ENCODE peak calls at places on chromosomes 11 and 22, in eight cellular contexts. One of them, this sample, is unnamed.

GRCh38 chr11:2327032-2327431 is 25.2 kb downstream of the TSPAN32 start:
- DNase-seq in GM23338: no peak
- DNase-seq in small intestine: no peak
- DNase-seq in neural progenitor cell: no peak
- DNase-seq in iPS DF 6.9: no peak
- DNase-seq in adipocyte: no peak
- DNase-seq in PC-3: no peak
- DNase-seq in mesenchymal stem cell: no peak
- DNase-seq in this sample: no peak

GRCh38 chr11:113083571-113083970 is 122.4 kb downstream of the NCAM1 start:
- DNase-seq in GM23338: no peak
- DNase-seq in small intestine: no peak
- DNase-seq in neural progenitor cell: no peak
- DNase-seq in iPS DF 6.9: no peak
- DNase-seq in adipocyte: no peak
- DNase-seq in PC-3: no peak
- DNase-seq in mesenchymal stem cell: no peak
- DNase-seq in this sample: no peak

GRCh38 chr11:2735053-2735589 is 35.3 kb upstream of the KCNQ1OT1 start:
- DNase-seq in GM23338: no peak
- DNase-seq in small intestine: no peak
- DNase-seq in neural progenitor cell: no peak
- DNase-seq in iPS DF 6.9: no peak
- DNase-seq in adipocyte: no peak
- DNase-seq in PC-3: no peak
- DNase-seq in mesenchymal stem cell: no peak
- DNase-seq in this sample: no peak

GRCh38 chr22:37259540-37260029 is 15.5 kb upstream of the RAC2 start:
- DNase-seq in GM23338: peak
- DNase-seq in small intestine: peak
- DNase-seq in neural progenitor cell: peak
- DNase-seq in iPS DF 6.9: no peak
- DNase-seq in adipocyte: peak
- DNase-seq in PC-3: peak
- DNase-seq in mesenchymal stem cell: peak
- DNase-seq in this sample: peak

GRCh38 chr11:963852-964251 is 38.2 kb downstream of the AP2A2 start:
- DNase-seq in GM23338: no peak
- DNase-seq in small intestine: no peak
- DNase-seq in neural progenitor cell: no peak
- DNase-seq in iPS DF 6.9: no peak
- DNase-seq in adipocyte: no peak
- DNase-seq in PC-3: no peak
- DNase-seq in mesenchymal stem cell: no peak
- DNase-seq in this sample: no peak

GRCh38 chr11:1780700-1781592 is 17.2 kb upstream of the CTSD start:
- DNase-seq in GM23338: no peak
- DNase-seq in small intestine: no peak
- DNase-seq in neural progenitor cell: no peak
- DNase-seq in iPS DF 6.9: no peak
- DNase-seq in adipocyte: no peak
- DNase-seq in PC-3: no peak
- DNase-seq in mesenchymal stem cell: no peak
- DNase-seq in this sample: no peak

GRCh38 chr11:70381872-70382842 is 16.2 kb upstream of the CTTN start:
- DNase-seq in GM23338: peak
- DNase-seq in small intestine: no peak
- DNase-seq in neural progenitor cell: no peak
- DNase-seq in iPS DF 6.9: no peak
- DNase-seq in adipocyte: peak
- DNase-seq in PC-3: no peak
- DNase-seq in mesenchymal stem cell: peak
- DNase-seq in this sample: peak

GRCh38 chr11:27277843-27278242 is 85.2 kb downstream of the CCDC34 start:
- DNase-seq in GM23338: no peak
- DNase-seq in small intestine: no peak
- DNase-seq in neural progenitor cell: no peak
- DNase-seq in iPS DF 6.9: no peak
- DNase-seq in adipocyte: no peak
- DNase-seq in PC-3: no peak
- DNase-seq in mesenchymal stem cell: no peak
- DNase-seq in this sample: no peak

GRCh38 chr11:64343740-64344133 is 3.7 kb downstream of the CCDC88B start:
- DNase-seq in GM23338: no peak
- DNase-seq in small intestine: no peak
- DNase-seq in neural progenitor cell: peak
- DNase-seq in iPS DF 6.9: no peak
- DNase-seq in adipocyte: peak
- DNase-seq in PC-3: peak
- DNase-seq in mesenchymal stem cell: no peak
- DNase-seq in this sample: peak

GRCh38 chr11:62137276-62137861 is 13.6 kb downstream of the INCENP start:
- DNase-seq in GM23338: no peak
- DNase-seq in small intestine: no peak
- DNase-seq in neural progenitor cell: no peak
- DNase-seq in iPS DF 6.9: no peak
- DNase-seq in adipocyte: no peak
- DNase-seq in PC-3: no peak
- DNase-seq in mesenchymal stem cell: no peak
- DNase-seq in this sample: no peak

GRCh38 chr11:1041471-1041870 is 5.0 kb upstream of the MUC6 start:
- DNase-seq in GM23338: no peak
- DNase-seq in small intestine: no peak
- DNase-seq in neural progenitor cell: no peak
- DNase-seq in iPS DF 6.9: no peak
- DNase-seq in adipocyte: no peak
- DNase-seq in PC-3: peak
- DNase-seq in mesenchymal stem cell: no peak
- DNase-seq in this sample: no peak

GRCh38 chr22:40919446-40919845 is 31.7 kb upstream of the RBX1 start:
- DNase-seq in GM23338: no peak
- DNase-seq in small intestine: no peak
- DNase-seq in neural progenitor cell: no peak
- DNase-seq in iPS DF 6.9: no peak
- DNase-seq in adipocyte: peak
- DNase-seq in PC-3: no peak
- DNase-seq in mesenchymal stem cell: no peak
- DNase-seq in this sample: no peak

GRCh38 chr22:35947794-35948425 is 80.7 kb downstream of the RBFOX2 start:
- DNase-seq in GM23338: no peak
- DNase-seq in small intestine: no peak
- DNase-seq in neural progenitor cell: no peak
- DNase-seq in iPS DF 6.9: no peak
- DNase-seq in adipocyte: no peak
- DNase-seq in PC-3: peak
- DNase-seq in mesenchymal stem cell: peak
- DNase-seq in this sample: peak

GRCh38 chr11:134126197-134126822 is 57.4 kb downstream of the JAM3 start:
- DNase-seq in GM23338: peak
- DNase-seq in small intestine: no peak
- DNase-seq in neural progenitor cell: no peak
- DNase-seq in iPS DF 6.9: no peak
- DNase-seq in adipocyte: peak
- DNase-seq in PC-3: peak
- DNase-seq in mesenchymal stem cell: peak
- DNase-seq in this sample: peak

GRCh38 chr11:134384406-134384805 is 27.6 kb downstream of the B3GAT1 start:
- DNase-seq in GM23338: no peak
- DNase-seq in small intestine: no peak
- DNase-seq in neural progenitor cell: no peak
- DNase-seq in iPS DF 6.9: no peak
- DNase-seq in adipocyte: no peak
- DNase-seq in PC-3: no peak
- DNase-seq in mesenchymal stem cell: no peak
- DNase-seq in this sample: no peak

GRCh38 chr11:24391165-24391564 is 105.7 kb upstream of the LUZP2 start:
- DNase-seq in GM23338: no peak
- DNase-seq in small intestine: no peak
- DNase-seq in neural progenitor cell: no peak
- DNase-seq in iPS DF 6.9: no peak
- DNase-seq in adipocyte: peak
- DNase-seq in PC-3: peak
- DNase-seq in mesenchymal stem cell: peak
- DNase-seq in this sample: peak

GRCh38 chr11:46557684-46558151 is 36.1 kb downstream of the AMBRA1 start:
- DNase-seq in GM23338: no peak
- DNase-seq in small intestine: no peak
- DNase-seq in neural progenitor cell: no peak
- DNase-seq in iPS DF 6.9: no peak
- DNase-seq in adipocyte: peak
- DNase-seq in PC-3: peak
- DNase-seq in mesenchymal stem cell: peak
- DNase-seq in this sample: peak

GRCh38 chr11:46562527-46562926 is 31.3 kb downstream of the AMBRA1 start:
- DNase-seq in GM23338: no peak
- DNase-seq in small intestine: no peak
- DNase-seq in neural progenitor cell: no peak
- DNase-seq in iPS DF 6.9: no peak
- DNase-seq in adipocyte: no peak
- DNase-seq in PC-3: no peak
- DNase-seq in mesenchymal stem cell: no peak
- DNase-seq in this sample: no peak

GRCh38 chr11:46559815-46560214 is 34.0 kb downstream of the AMBRA1 start:
- DNase-seq in GM23338: no peak
- DNase-seq in small intestine: peak
- DNase-seq in neural progenitor cell: no peak
- DNase-seq in iPS DF 6.9: no peak
- DNase-seq in adipocyte: no peak
- DNase-seq in PC-3: no peak
- DNase-seq in mesenchymal stem cell: no peak
- DNase-seq in this sample: no peak

GRCh38 chr11:46564459-46564858 is 29.4 kb downstream of the AMBRA1 start:
- DNase-seq in GM23338: no peak
- DNase-seq in small intestine: no peak
- DNase-seq in neural progenitor cell: no peak
- DNase-seq in iPS DF 6.9: no peak
- DNase-seq in adipocyte: peak
- DNase-seq in PC-3: peak
- DNase-seq in mesenchymal stem cell: peak
- DNase-seq in this sample: peak

DNA sequence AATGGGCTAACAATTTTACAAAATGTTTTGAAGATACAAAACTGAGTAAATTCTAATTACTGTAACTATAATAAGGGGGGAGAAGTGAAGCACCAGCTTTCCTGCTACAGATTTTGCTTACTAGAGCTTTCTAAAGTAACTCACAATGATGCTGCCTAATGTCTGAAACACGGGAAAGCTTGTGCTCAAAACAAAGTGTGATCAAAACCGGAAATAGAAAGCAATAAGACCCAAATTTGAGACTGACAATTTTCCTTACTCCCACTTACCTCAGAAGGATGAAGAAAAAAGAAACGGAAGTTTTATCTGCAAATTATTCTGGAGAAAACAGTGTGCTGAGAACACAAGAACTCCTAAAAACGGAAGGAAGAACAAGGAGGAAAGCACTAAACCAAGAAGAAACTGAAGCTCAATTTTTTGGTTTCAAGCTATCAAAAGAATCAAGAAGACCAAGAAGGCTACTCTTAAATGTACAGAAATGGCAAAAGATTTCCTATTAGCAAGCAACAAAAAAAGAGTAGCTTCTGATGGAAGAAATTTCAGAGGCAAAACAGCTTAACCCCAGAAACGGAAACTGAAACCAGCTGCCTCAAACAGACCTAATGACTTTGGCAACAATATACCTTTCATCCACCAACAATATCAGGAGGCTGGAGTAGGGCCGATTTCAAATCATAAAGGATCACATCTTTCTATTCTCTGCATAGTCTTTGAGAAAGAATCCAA is 33.4 kb downstream of the AMBRA1 start:
- DNase-seq in GM23338: no peak
- DNase-seq in small intestine: peak
- DNase-seq in neural progenitor cell: no peak
- DNase-seq in iPS DF 6.9: no peak
- DNase-seq in adipocyte: peak
- DNase-seq in PC-3: no peak
- DNase-seq in mesenchymal stem cell: peak
- DNase-seq in this sample: peak
- H3K4me3 ChIP-seq in GM23338: no peak
- H3K4me3 ChIP-seq in small intestine: peak
- H3K4me3 ChIP-seq in neural progenitor cell: no peak
- H3K4me3 ChIP-seq in iPS DF 6.9: no peak
- H3K4me3 ChIP-seq in adipocyte: peak
- H3K4me3 ChIP-seq in PC-3: no peak
- H3K4me3 ChIP-seq in mesenchymal stem cell: no peak
- H3K4me3 ChIP-seq in this sample: peak

GRCh38 chr11:78194490-78194889 is 5.8 kb downstream of the USP35 start:
- DNase-seq in GM23338: no peak
- DNase-seq in small intestine: peak
- DNase-seq in neural progenitor cell: no peak
- DNase-seq in iPS DF 6.9: no peak
- DNase-seq in adipocyte: no peak
- DNase-seq in PC-3: peak
- DNase-seq in mesenchymal stem cell: no peak
- DNase-seq in this sample: no peak
- H3K4me3 ChIP-seq in GM23338: no peak
- H3K4me3 ChIP-seq in small intestine: no peak
- H3K4me3 ChIP-seq in neural progenitor cell: no peak
- H3K4me3 ChIP-seq in iPS DF 6.9: no peak
- H3K4me3 ChIP-seq in adipocyte: no peak
- H3K4me3 ChIP-seq in PC-3: no peak
- H3K4me3 ChIP-seq in mesenchymal stem cell: no peak
- H3K4me3 ChIP-seq in this sample: no peak

GRCh38 chr11:86692317-86692716 is 19.9 kb upstream of the ME3 start:
- DNase-seq in GM23338: no peak
- DNase-seq in small intestine: no peak
- DNase-seq in neural progenitor cell: no peak
- DNase-seq in iPS DF 6.9: no peak
- DNase-seq in adipocyte: peak
- DNase-seq in PC-3: peak
- DNase-seq in mesenchymal stem cell: no peak
- DNase-seq in this sample: no peak
- H3K4me3 ChIP-seq in GM23338: no peak
- H3K4me3 ChIP-seq in small intestine: no peak
- H3K4me3 ChIP-seq in neural progenitor cell: no peak
- H3K4me3 ChIP-seq in iPS DF 6.9: no peak
- H3K4me3 ChIP-seq in adipocyte: no peak
- H3K4me3 ChIP-seq in PC-3: no peak
- H3K4me3 ChIP-seq in mesenchymal stem cell: no peak
- H3K4me3 ChIP-seq in this sample: no peak

DNA sequence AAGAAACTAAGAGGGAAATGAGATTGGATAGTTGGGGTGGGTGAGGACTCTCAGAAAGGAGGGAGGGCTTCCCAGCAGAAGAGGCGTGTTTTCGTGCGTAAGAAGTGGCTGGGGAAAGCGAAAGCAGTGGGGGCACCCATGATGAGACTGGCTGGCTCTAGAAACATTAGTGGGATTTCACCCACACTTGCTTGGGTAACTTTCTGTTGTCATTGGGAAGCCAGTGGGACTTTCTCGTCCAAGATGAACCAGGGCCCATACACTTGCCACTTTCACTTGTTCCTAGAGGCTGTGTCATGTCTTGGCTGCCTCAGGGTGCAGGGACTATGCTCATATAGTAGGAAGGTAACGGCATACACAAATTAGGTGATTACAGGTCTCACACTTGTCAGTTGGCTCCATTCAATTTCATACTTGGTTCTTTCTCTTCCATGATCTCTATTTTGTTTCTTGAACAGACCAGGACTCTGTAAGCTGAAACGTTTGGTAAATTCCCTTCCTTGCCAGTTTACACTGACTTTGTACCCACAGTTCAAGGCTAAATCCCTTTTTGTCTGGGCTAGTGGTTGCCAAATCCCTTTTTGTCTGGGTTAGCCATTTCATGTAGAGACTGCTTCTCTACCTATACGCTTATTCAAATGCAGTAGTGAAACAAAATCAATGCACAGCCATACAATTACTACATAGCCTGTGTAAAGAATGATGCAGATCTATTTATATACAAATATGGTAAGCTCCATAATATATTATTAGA is 42.0 kb upstream of the CXCR5 start:
- DNase-seq in GM23338: no peak
- DNase-seq in small intestine: peak
- DNase-seq in neural progenitor cell: no peak
- DNase-seq in iPS DF 6.9: no peak
- DNase-seq in adipocyte: no peak
- DNase-seq in PC-3: no peak
- DNase-seq in mesenchymal stem cell: no peak
- DNase-seq in this sample: no peak
- H3K4me3 ChIP-seq in GM23338: no peak
- H3K4me3 ChIP-seq in small intestine: no peak
- H3K4me3 ChIP-seq in neural progenitor cell: no peak
- H3K4me3 ChIP-seq in iPS DF 6.9: no peak
- H3K4me3 ChIP-seq in adipocyte: no peak
- H3K4me3 ChIP-seq in PC-3: no peak
- H3K4me3 ChIP-seq in mesenchymal stem cell: no peak
- H3K4me3 ChIP-seq in this sample: no peak